ENCODE peak calls at places on chromosomes 4 and X, in five cellular contexts. One of them, this sample, is unnamed. For H3K4me1, the result is how much of the 10 kb centered on the place peaks cover.

GRCh38 chr4:44354172-44354571 is 94.4 kb downstream of the KCTD8 start:
- DNase-seq in A549: no peak
- DNase-seq in endothelial cell of umbilical vein: no peak
- DNase-seq in CD8-positive, alpha-beta T cell: no peak
- DNase-seq in GM23338: no peak
- DNase-seq in this sample: no peak

GRCh38 chr4:176789955-176790354 is 2.8 kb downstream of the VEGFC start:
- DNase-seq in A549: peak
- DNase-seq in endothelial cell of umbilical vein: peak
- DNase-seq in CD8-positive, alpha-beta T cell: no peak
- DNase-seq in GM23338: peak
- DNase-seq in this sample: peak

GRCh38 chr4:81682492-81682891 is 210.8 kb upstream of the RASGEF1B start:
- DNase-seq in A549: no peak
- DNase-seq in endothelial cell of umbilical vein: no peak
- DNase-seq in CD8-positive, alpha-beta T cell: no peak
- DNase-seq in GM23338: peak
- DNase-seq in this sample: no peak

GRCh38 chrX:140091276-140091886 is 126.1 kb upstream of the CXorf66 start:
- DNase-seq in A549: peak
- DNase-seq in endothelial cell of umbilical vein: no peak
- DNase-seq in CD8-positive, alpha-beta T cell: no peak
- DNase-seq in GM23338: peak
- DNase-seq in this sample: peak

GRCh38 chrX:154317391-154318000 is 21.9 kb downstream of the TKTL1 start:
- DNase-seq in A549: peak
- DNase-seq in endothelial cell of umbilical vein: peak
- DNase-seq in CD8-positive, alpha-beta T cell: peak
- DNase-seq in GM23338: peak
- DNase-seq in this sample: no peak

GRCh38 chrX:42515939-42516338 is 262.0 kb downstream of the PPP1R2C start:
- DNase-seq in A549: no peak
- DNase-seq in endothelial cell of umbilical vein: no peak
- DNase-seq in CD8-positive, alpha-beta T cell: no peak
- DNase-seq in GM23338: no peak
- DNase-seq in this sample: no peak

GRCh38 chr4:4856071-4857000 is 3.1 kb upstream of the MSX1 start:
- DNase-seq in A549: no peak
- DNase-seq in endothelial cell of umbilical vein: peak
- DNase-seq in CD8-positive, alpha-beta T cell: no peak
- DNase-seq in GM23338: peak
- DNase-seq in this sample: no peak

GRCh38 chrX:80335062-80335830 is 85.0 kb upstream of the TENT5D start:
- DNase-seq in A549: peak
- DNase-seq in endothelial cell of umbilical vein: no peak
- DNase-seq in CD8-positive, alpha-beta T cell: no peak
- DNase-seq in GM23338: peak
- DNase-seq in this sample: peak

GRCh38 chr4:167989815-167990214 is 102.5 kb upstream of the ANXA10 start:
- DNase-seq in A549: peak
- DNase-seq in endothelial cell of umbilical vein: no peak
- DNase-seq in CD8-positive, alpha-beta T cell: no peak
- DNase-seq in GM23338: no peak
- DNase-seq in this sample: no peak

GRCh38 chr4:97548186-97548585 is 595.1 kb downstream of the STPG2 start:
- DNase-seq in A549: no peak
- DNase-seq in endothelial cell of umbilical vein: no peak
- DNase-seq in CD8-positive, alpha-beta T cell: no peak
- DNase-seq in GM23338: no peak
- DNase-seq in this sample: no peak

GRCh38 chrX:72247206-72247944 is 8.5 kb upstream of the ERCC6L start:
- DNase-seq in A549: no peak
- DNase-seq in endothelial cell of umbilical vein: peak
- DNase-seq in CD8-positive, alpha-beta T cell: no peak
- DNase-seq in GM23338: no peak
- DNase-seq in this sample: peak

GRCh38 chr4:2666722-2667247 is 89.4 kb downstream of the TNIP2 start:
- DNase-seq in A549: no peak
- DNase-seq in endothelial cell of umbilical vein: no peak
- DNase-seq in CD8-positive, alpha-beta T cell: no peak
- DNase-seq in GM23338: no peak
- DNase-seq in this sample: no peak

GRCh38 chr4:147707892-147708672 is 23.8 kb upstream of the ARHGAP10 start:
- DNase-seq in A549: peak
- DNase-seq in endothelial cell of umbilical vein: peak
- DNase-seq in CD8-positive, alpha-beta T cell: peak
- DNase-seq in GM23338: peak
- DNase-seq in this sample: peak

GRCh38 chrX:106039920-106040319 is 1.4 kb upstream of the SERPINA7 start:
- DNase-seq in A549: peak
- DNase-seq in endothelial cell of umbilical vein: no peak
- DNase-seq in CD8-positive, alpha-beta T cell: no peak
- DNase-seq in GM23338: peak
- DNase-seq in this sample: peak

GRCh38 chr4:104616401-104616820 is 121.7 kb upstream of the CXXC4 start:
- DNase-seq in A549: no peak
- DNase-seq in endothelial cell of umbilical vein: no peak
- DNase-seq in CD8-positive, alpha-beta T cell: no peak
- DNase-seq in GM23338: peak
- DNase-seq in this sample: no peak

GRCh38 chr4:19993222-19993621 is 258.5 kb upstream of the SLIT2 start:
- DNase-seq in A549: no peak
- DNase-seq in endothelial cell of umbilical vein: no peak
- DNase-seq in CD8-positive, alpha-beta T cell: no peak
- DNase-seq in GM23338: no peak
- DNase-seq in this sample: no peak

GRCh38 chrX:105765691-105766090 is 56.6 kb upstream of the NRK start:
- DNase-seq in A549: no peak
- DNase-seq in endothelial cell of umbilical vein: no peak
- DNase-seq in CD8-positive, alpha-beta T cell: no peak
- DNase-seq in GM23338: peak
- DNase-seq in this sample: no peak

GRCh38 chrX:64427787-64428186 is 32.5 kb upstream of the MTMR8 start:
- DNase-seq in A549: no peak
- DNase-seq in endothelial cell of umbilical vein: no peak
- DNase-seq in CD8-positive, alpha-beta T cell: no peak
- DNase-seq in GM23338: no peak
- DNase-seq in this sample: no peak

GRCh38 chr4:176270669-176271068 is 1.6 kb upstream of the ASB5 start:
- DNase-seq in A549: peak
- DNase-seq in endothelial cell of umbilical vein: peak
- DNase-seq in CD8-positive, alpha-beta T cell: no peak
- DNase-seq in GM23338: no peak
- DNase-seq in this sample: no peak

GRCh38 chrX:73577368-73577767 is 14.4 kb downstream of the CHIC1 start:
- DNase-seq in A549: peak
- DNase-seq in endothelial cell of umbilical vein: peak
- DNase-seq in CD8-positive, alpha-beta T cell: no peak
- DNase-seq in GM23338: peak
- DNase-seq in this sample: no peak

GRCh38 chrX:18721683-18722499 is 14.4 kb downstream of the PPEF1 start:
- DNase-seq in A549: no peak
- DNase-seq in endothelial cell of umbilical vein: no peak
- DNase-seq in CD8-positive, alpha-beta T cell: no peak
- DNase-seq in GM23338: no peak
- DNase-seq in this sample: no peak

GRCh38 chr4:40579983-40580382 is 49.7 kb downstream of the RBM47 start:
- DNase-seq in A549: peak
- DNase-seq in endothelial cell of umbilical vein: no peak
- DNase-seq in CD8-positive, alpha-beta T cell: no peak
- DNase-seq in GM23338: no peak
- DNase-seq in this sample: no peak

GRCh38 chrX:56813318-56813837 is 84.3 kb downstream of the NBDY start:
- DNase-seq in A549: no peak
- DNase-seq in endothelial cell of umbilical vein: peak
- DNase-seq in CD8-positive, alpha-beta T cell: peak
- DNase-seq in GM23338: no peak
- DNase-seq in this sample: no peak

GRCh38 chrX:10726647-10727046 is 106.3 kb upstream of the MID1 start:
- DNase-seq in A549: no peak
- DNase-seq in endothelial cell of umbilical vein: no peak
- DNase-seq in CD8-positive, alpha-beta T cell: no peak
- DNase-seq in GM23338: no peak
- DNase-seq in this sample: no peak

GRCh38 chr4:26751004-26751403 is 109.6 kb upstream of the STIM2 start:
- DNase-seq in A549: no peak
- DNase-seq in endothelial cell of umbilical vein: no peak
- DNase-seq in CD8-positive, alpha-beta T cell: no peak
- DNase-seq in GM23338: no peak
- DNase-seq in this sample: no peak

GRCh38 chrX:101163166-101163565 is 56.4 kb upstream of the DRP2 start:
- DNase-seq in A549: no peak
- DNase-seq in endothelial cell of umbilical vein: no peak
- DNase-seq in CD8-positive, alpha-beta T cell: no peak
- DNase-seq in GM23338: no peak
- DNase-seq in this sample: no peak

GRCh38 chrX:115582871-115583729 is 22.1 kb downstream of the PLS3 start:
- DNase-seq in A549: no peak
- DNase-seq in endothelial cell of umbilical vein: peak
- DNase-seq in CD8-positive, alpha-beta T cell: no peak
- DNase-seq in GM23338: peak
- DNase-seq in this sample: no peak

GRCh38 chrX:27964432-27964831 is 16.8 kb downstream of the DCAF8L1 start:
- DNase-seq in A549: no peak
- DNase-seq in endothelial cell of umbilical vein: peak
- DNase-seq in CD8-positive, alpha-beta T cell: no peak
- DNase-seq in GM23338: peak
- DNase-seq in this sample: peak

GRCh38 chrX:18677140-18677834 is 5.4 kb upstream of the RS1 start:
- DNase-seq in A549: no peak
- DNase-seq in endothelial cell of umbilical vein: no peak
- DNase-seq in CD8-positive, alpha-beta T cell: no peak
- DNase-seq in GM23338: no peak
- DNase-seq in this sample: no peak

GRCh38 chr4:163548481-163549243 is 54.2 kb downstream of the TMA16 start:
- DNase-seq in A549: peak
- DNase-seq in endothelial cell of umbilical vein: peak
- DNase-seq in CD8-positive, alpha-beta T cell: no peak
- DNase-seq in GM23338: peak
- DNase-seq in this sample: peak

GRCh38 chrX:7086384-7086783 is 61.1 kb upstream of the STS start:
- DNase-seq in A549: no peak
- DNase-seq in endothelial cell of umbilical vein: no peak
- DNase-seq in CD8-positive, alpha-beta T cell: no peak
- DNase-seq in GM23338: no peak
- DNase-seq in this sample: no peak

GRCh38 chr4:11805837-11806236 is 377.1 kb upstream of the HS3ST1 start:
- DNase-seq in A549: peak
- DNase-seq in endothelial cell of umbilical vein: peak
- DNase-seq in CD8-positive, alpha-beta T cell: no peak
- DNase-seq in GM23338: peak
- DNase-seq in this sample: peak

GRCh38 chrX:30262763-30263162 is 15.8 kb downstream of the MAGEB1 start:
- DNase-seq in A549: no peak
- DNase-seq in endothelial cell of umbilical vein: no peak
- DNase-seq in CD8-positive, alpha-beta T cell: no peak
- DNase-seq in GM23338: no peak
- DNase-seq in this sample: no peak

GRCh38 chr4:105683038-105683437 is 25.5 kb downstream of the INTS12 start:
- DNase-seq in A549: no peak
- DNase-seq in endothelial cell of umbilical vein: peak
- DNase-seq in CD8-positive, alpha-beta T cell: no peak
- DNase-seq in GM23338: no peak
- DNase-seq in this sample: no peak

GRCh38 chr4:2936773-2937145 is 26.4 kb downstream of the NOP14 start:
- DNase-seq in A549: no peak
- DNase-seq in endothelial cell of umbilical vein: no peak
- DNase-seq in CD8-positive, alpha-beta T cell: peak
- DNase-seq in GM23338: no peak
- DNase-seq in this sample: no peak

GRCh38 chrX:103415068-103415467 is 38.7 kb downstream of the BEX3 start:
- DNase-seq in A549: no peak
- DNase-seq in endothelial cell of umbilical vein: no peak
- DNase-seq in CD8-positive, alpha-beta T cell: no peak
- DNase-seq in GM23338: no peak
- DNase-seq in this sample: no peak
- H3K4me1 ChIP-seq in A549: under half
- H3K4me1 ChIP-seq in endothelial cell of umbilical vein: under half
- H3K4me1 ChIP-seq in CD8-positive, alpha-beta T cell: under half
- H3K4me1 ChIP-seq in GM23338: under half
- H3K4me1 ChIP-seq in this sample: under half

GRCh38 chr4:681736-682451 is 7.1 kb downstream of the SLC49A3 start:
- DNase-seq in A549: peak
- DNase-seq in endothelial cell of umbilical vein: no peak
- DNase-seq in CD8-positive, alpha-beta T cell: no peak
- DNase-seq in GM23338: peak
- DNase-seq in this sample: peak
- H3K4me1 ChIP-seq in A549: under half
- H3K4me1 ChIP-seq in endothelial cell of umbilical vein: under half
- H3K4me1 ChIP-seq in CD8-positive, alpha-beta T cell: under half
- H3K4me1 ChIP-seq in GM23338: under half
- H3K4me1 ChIP-seq in this sample: under half

DNA sequence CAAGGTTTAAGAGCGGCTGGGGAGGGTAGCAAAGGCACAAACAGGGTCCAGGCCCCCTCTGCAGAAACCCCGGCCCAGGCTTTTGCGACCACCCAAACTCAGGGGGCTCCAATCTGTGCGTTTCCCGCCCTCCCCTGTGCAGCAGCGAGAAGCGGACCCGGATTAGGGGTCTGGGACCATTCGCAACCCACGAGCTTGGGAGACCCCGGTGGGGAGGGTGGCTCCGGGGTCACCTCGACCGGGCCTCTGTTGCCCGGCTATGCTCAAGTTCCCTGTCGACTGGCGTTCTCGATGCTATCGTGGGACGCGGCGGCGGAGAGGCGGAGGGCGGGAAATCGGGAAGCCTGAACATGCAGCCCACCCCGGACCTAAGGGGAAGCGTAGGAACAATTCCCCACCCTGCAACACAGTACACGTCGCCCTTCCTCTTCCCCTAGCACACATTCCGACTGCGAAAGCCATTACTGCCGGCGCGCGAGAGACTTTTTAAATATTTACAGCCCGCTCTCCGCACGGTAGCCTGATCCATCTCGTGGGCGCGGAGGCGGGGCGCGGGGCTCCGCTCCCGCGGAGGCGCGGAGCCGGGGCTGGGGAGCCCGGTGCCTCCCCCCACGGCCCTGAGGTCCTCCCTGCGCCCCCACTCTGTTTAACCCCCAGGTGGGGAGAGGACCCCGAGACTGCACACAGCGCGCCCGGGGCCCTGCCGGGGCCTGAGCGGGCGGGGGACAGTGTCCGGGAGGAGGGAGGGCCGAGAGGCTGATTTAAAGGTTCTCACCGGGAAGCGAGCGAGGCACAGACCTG is 48.1 kb upstream of the BCOR start:
- DNase-seq in A549: no peak
- DNase-seq in endothelial cell of umbilical vein: no peak
- DNase-seq in CD8-positive, alpha-beta T cell: no peak
- DNase-seq in GM23338: no peak
- DNase-seq in this sample: no peak
- H3K4me1 ChIP-seq in A549: under half
- H3K4me1 ChIP-seq in endothelial cell of umbilical vein: under half
- H3K4me1 ChIP-seq in CD8-positive, alpha-beta T cell: under half
- H3K4me1 ChIP-seq in GM23338: under half
- H3K4me1 ChIP-seq in this sample: under half

GRCh38 chr4:114600066-114600552 is 1.5 kb downstream of the UGT8 start:
- DNase-seq in A549: no peak
- DNase-seq in endothelial cell of umbilical vein: no peak
- DNase-seq in CD8-positive, alpha-beta T cell: no peak
- DNase-seq in GM23338: no peak
- DNase-seq in this sample: no peak
- H3K4me1 ChIP-seq in A549: under half
- H3K4me1 ChIP-seq in endothelial cell of umbilical vein: under half
- H3K4me1 ChIP-seq in CD8-positive, alpha-beta T cell: under half
- H3K4me1 ChIP-seq in GM23338: under half
- H3K4me1 ChIP-seq in this sample: under half

GRCh38 chrX:102985182-102985581 is 48.1 kb downstream of the RAB40AL start:
- DNase-seq in A549: no peak
- DNase-seq in endothelial cell of umbilical vein: no peak
- DNase-seq in CD8-positive, alpha-beta T cell: no peak
- DNase-seq in GM23338: no peak
- DNase-seq in this sample: no peak
- H3K4me1 ChIP-seq in A549: under half
- H3K4me1 ChIP-seq in endothelial cell of umbilical vein: under half
- H3K4me1 ChIP-seq in CD8-positive, alpha-beta T cell: under half
- H3K4me1 ChIP-seq in GM23338: under half
- H3K4me1 ChIP-seq in this sample: under half